ENCODE peak calls at places on chromosomes 13 and 19, in six cellular contexts. Y, V, P, E, N and F are unnamed samples.

GRCh38 chr13:98438246-98439135 is 138.4 kb downstream of the STK24 start:
- DNase-seq in Y (no peak), E (no peak), V (no peak), P (no peak), N (no peak), F (no peak)

GRCh38 chr13:21297452-21297851 is 121.0 kb downstream of the MRPL57 start:
- DNase-seq in P (no peak), N (no peak), E (peak), V (no peak), Y (no peak), F (no peak)

GRCh38 chr13:107210216-107211010 is 642.5 kb upstream of the ARGLU1 start:
- DNase-seq in Y (no peak), V (no peak), P (no peak), N (no peak), E (no peak), F (no peak)

GRCh38 chr13:20891768-20892167 is 10.8 kb downstream of the XPO4 start:
- DNase-seq in P (no peak), V (no peak), N (no peak), E (no peak), Y (no peak), F (no peak)

GRCh38 chr19:9786342-9786741 is 17.8 kb upstream of the ZNF846 start:
- DNase-seq in N (no peak), E (peak), Y (no peak), V (no peak), P (no peak), F (no peak)

GRCh38 chr13:26618726-26619125 is 61.2 kb downstream of the WASF3 start:
- DNase-seq in E (no peak), N (no peak), V (no peak), Y (no peak), P (no peak), F (no peak)

GRCh38 chr13:60755380-60756163 is 358.6 kb downstream of the TDRD3 start:
- DNase-seq in E (no peak), N (no peak), Y (no peak), P (no peak), V (no peak), F (no peak)

GRCh38 chr19:2616741-2617392 is 85.6 kb downstream of the GNG7 start:
- DNase-seq in V (no peak), N (peak), Y (no peak), E (no peak), P (no peak), F (no peak)

GRCh38 chr13:102020611-102021216 is 381.1 kb downstream of the FGF14 start:
- DNase-seq in P (no peak), E (no peak), N (no peak), Y (no peak), V (no peak), F (no peak)

GRCh38 chr19:50875795-50876422 is 2.7 kb downstream of the KLK2 start:
- DNase-seq in N (no peak), E (no peak), Y (no peak), V (peak), P (no peak), F (peak)

GRCh38 chr13:98875146-98875729 is 102.6 kb downstream of the DOCK9 start:
- DNase-seq in Y (no peak), N (no peak), E (no peak), P (no peak), V (no peak), F (no peak)

GRCh38 chr13:56424246-56424645 is 716.5 kb upstream of the PRR20A start:
- DNase-seq in V (no peak), N (no peak), E (no peak), P (no peak), Y (no peak), F (no peak)

GRCh38 chr19:50676625-50677197 is 27.5 kb downstream of the C19orf81 start:
- DNase-seq in E (no peak), V (no peak), N (no peak), Y (no peak), P (no peak), F (no peak)

GRCh38 chr13:54162069-54162468 is 1133.5 kb downstream of the OLFM4 start:
- DNase-seq in Y (no peak), V (no peak), P (no peak), N (no peak), E (no peak), F (no peak)

GRCh38 chr19:15526408-15526807 is 18.1 kb downstream of the CYP4F22 start:
- DNase-seq in Y (no peak), V (no peak), N (no peak), P (no peak), E (no peak), F (no peak)

GRCh38 chr13:114235697-114236096 is 1.0 kb downstream of the CDC16 start:
- DNase-seq in P (no peak), E (no peak), Y (no peak), V (no peak), N (peak), F (no peak)

GRCh38 chr13:64723735-64724134 is 2506.4 kb downstream of the PCDH9 start:
- DNase-seq in E (no peak), P (no peak), V (no peak), N (peak), Y (no peak), F (no peak)

GRCh38 chr13:54852831-54853230 is 1824.2 kb downstream of the OLFM4 start:
- DNase-seq in Y (no peak), P (no peak), V (no peak), E (no peak), N (no peak), F (no peak)

GRCh38 chr13:110089815-110090214 is 217.1 kb downstream of the COL4A1 start:
- DNase-seq in N (no peak), Y (no peak), P (no peak), E (no peak), V (no peak), F (no peak)

GRCh38 chr19:11705474-11705873 is 33.3 kb downstream of the ZNF823 start:
- DNase-seq in N (no peak), V (no peak), P (no peak), E (no peak), Y (no peak), F (no peak)

GRCh38 chr13:111216166-111216960 is 101.3 kb downstream of the ARHGEF7 start:
- DNase-seq in E (peak), V (peak), P (no peak), Y (peak), N (peak), F (peak)

GRCh38 chr13:100594731-100595130 is 6.1 kb upstream of the GGACT start:
- DNase-seq in P (no peak), Y (peak), N (peak), E (peak), V (no peak), F (no peak)

GRCh38 chr19:32642771-32643170 is 32.2 kb downstream of the ANKRD27 start:
- DNase-seq in Y (no peak), E (no peak), N (no peak), P (no peak), V (no peak), F (no peak)

GRCh38 chr13:99272481-99272880 is 14.3 kb upstream of the GPR18 start:
- DNase-seq in E (no peak), N (no peak), V (no peak), P (no peak), Y (no peak), F (no peak)

GRCh38 chr19:52498571-52498970 is 28.9 kb upstream of the ZNF808 start:
- DNase-seq in Y (no peak), P (no peak), N (no peak), V (no peak), E (no peak), F (no peak)

GRCh38 chr13:103200118-103200885 is 134.1 kb upstream of the SLC10A2 start:
- DNase-seq in V (no peak), N (no peak), E (no peak), Y (no peak), P (no peak), F (no peak)

GRCh38 chr19:16825312-16826168 is 3.7 kb upstream of the SIN3B start:
- DNase-seq in Y (peak), V (no peak), P (no peak), E (peak), N (no peak), F (no peak)

GRCh38 chr13:66665991-66666390 is 564.1 kb downstream of the PCDH9 start:
- DNase-seq in Y (no peak), N (no peak), E (no peak), P (no peak), V (no peak), F (no peak)

GRCh38 chr13:96822900-96823299 is 171.4 kb downstream of the OXGR1 start:
- DNase-seq in Y (no peak), E (peak), N (peak), V (no peak), P (no peak), F (no peak)

GRCh38 chr19:19268453-19269385 is 4.4 kb downstream of the TM6SF2 start:
- DNase-seq in N (no peak), E (no peak), Y (no peak), V (no peak), P (no peak), F (no peak)

GRCh38 chr13:31987071-31987470 is 44.5 kb upstream of the FRY start:
- DNase-seq in N (no peak), E (no peak), P (no peak), V (no peak), Y (no peak), F (no peak)

GRCh38 chr19:46213156-46213555 is 16.4 kb upstream of the IGFL1 start:
- DNase-seq in P (no peak), Y (no peak), V (no peak), E (no peak), N (no peak), F (no peak)

GRCh38 chr19:46210634-46211033 is 18.9 kb upstream of the IGFL1 start:
- DNase-seq in Y (no peak), N (no peak), E (peak), P (no peak), V (no peak), F (no peak)

GRCh38 chr19:46209051-46209450 is 20.5 kb upstream of the IGFL1 start:
- DNase-seq in E (no peak), V (no peak), P (no peak), Y (no peak), N (no peak), F (no peak)

GRCh38 chr19:46213806-46214205 is 15.7 kb upstream of the IGFL1 start:
- DNase-seq in E (no peak), V (no peak), P (no peak), Y (no peak), N (no peak), F (no peak)

GRCh38 chr19:46211201-46211881 is 18.2 kb upstream of the IGFL1 start:
- DNase-seq in N (no peak), Y (peak), P (no peak), V (no peak), E (no peak), F (no peak)
- TF ChIP-seq TAF1 in N (no peak), Y (no peak), P (no peak), V (no peak), E (no peak), F (no peak)

DNA sequence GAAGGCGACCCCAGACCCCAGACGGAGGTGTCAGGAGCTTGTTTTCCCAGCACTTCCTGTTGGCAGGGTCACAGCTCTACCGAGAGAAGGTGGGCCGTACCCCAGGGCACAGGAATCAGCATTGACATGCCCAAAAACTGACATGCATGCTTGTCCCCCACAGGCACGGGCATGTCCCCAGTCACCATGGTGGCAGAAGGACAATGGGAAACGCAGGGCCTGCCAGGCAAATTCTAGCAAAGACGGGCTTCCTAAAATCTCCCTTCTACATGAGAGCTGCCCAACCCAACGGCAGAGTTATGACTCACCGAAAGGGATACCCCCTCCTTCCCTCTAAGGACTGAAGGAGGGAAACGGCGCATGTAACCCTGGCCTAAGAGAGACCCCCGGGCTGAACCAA is 18.5 kb downstream of the TSHZ3 start:
- DNase-seq in N (no peak), V (no peak), E (no peak), Y (no peak), P (no peak), F (no peak)
- TF ChIP-seq POLR2AphosphoS5 in N (no peak), V (no peak), E (no peak), Y (no peak), P (no peak), F (no peak)

GRCh38 chr19:44776402-44777096 is 1.1 kb upstream of the CBLC start:
- DNase-seq in V (no peak), Y (no peak), P (no peak), N (no peak), E (no peak), F (no peak)
- TF ChIP-seq POLR2A in V (no peak), Y (no peak), P (no peak), N (no peak), E (no peak), F (no peak)

GRCh38 chr19:14059093-14059480 is 2.8 kb downstream of the PALM3 start:
- DNase-seq in P (no peak), Y (peak), E (peak), N (no peak), V (peak), F (no peak)
- TF ChIP-seq TAF1 in P (no peak), Y (no peak), E (no peak), N (no peak), V (no peak), F (no peak)

GRCh38 chr19:1584500-1585242 is 8.0 kb downstream of the MBD3 start:
- DNase-seq in Y (peak), N (no peak), E (no peak), P (no peak), V (no peak), F (no peak)
- TF ChIP-seq POLR2AphosphoS5 in Y (no peak), N (no peak), E (no peak), P (no peak), V (no peak), F (no peak)

DNA sequence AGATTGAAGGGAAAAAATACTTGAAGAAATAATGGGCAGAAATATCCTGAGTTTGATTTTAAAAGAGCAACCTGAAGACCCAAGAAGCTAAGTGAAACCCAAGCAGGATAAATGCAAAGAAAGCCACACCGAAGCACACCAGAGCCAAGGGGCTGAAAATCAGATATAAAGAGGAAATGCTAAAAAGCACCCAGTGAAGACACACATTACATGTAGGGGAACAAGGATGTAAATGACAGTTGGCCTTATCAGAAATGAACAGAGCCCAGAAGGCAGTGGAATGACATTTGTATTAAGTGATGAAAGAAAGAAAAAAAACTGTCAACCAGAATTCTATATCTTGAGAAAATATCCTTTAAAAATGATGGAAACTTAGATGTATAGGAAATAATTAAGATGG is 139.1 kb downstream of the SLC7A1 start:
- DNase-seq in P (no peak), E (peak), V (no peak), Y (no peak), N (no peak), F (no peak)
- TF ChIP-seq POLR2A in P (no peak), E (peak), V (no peak), Y (no peak), N (no peak), F (no peak)

DNA sequence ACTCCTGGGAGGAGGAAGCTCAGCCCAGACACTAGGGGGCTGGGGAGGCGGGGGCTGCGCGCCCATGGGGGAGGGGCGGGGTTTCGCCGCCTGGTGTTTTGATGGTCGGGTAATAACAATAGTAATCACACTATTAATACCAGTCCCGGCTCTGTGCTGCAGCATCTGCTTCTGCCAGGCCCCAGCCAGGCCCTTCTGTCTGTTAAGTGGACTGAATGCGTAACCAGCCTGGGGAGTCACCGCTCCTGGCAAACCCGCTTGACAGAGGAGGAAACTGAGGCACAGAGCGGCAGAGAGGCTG is 8.7 kb downstream of the NPAS1 start:
- DNase-seq in N (no peak), Y (no peak), E (no peak), P (no peak), V (no peak), F (no peak)
- TF ChIP-seq TAF1 in N (no peak), Y (no peak), E (no peak), P (no peak), V (no peak), F (no peak)

GRCh38 chr19:8475005-8475404 is 27.4 kb downstream of the PRAM1 start:
- DNase-seq in Y (no peak), P (no peak), V (no peak), E (no peak), N (no peak), F (no peak)
- TF ChIP-seq POLR2AphosphoS5 in Y (no peak), P (no peak), V (no peak), E (no peak), N (no peak), F (no peak)

GRCh38 chr13:46158983-46159382 is 23.0 kb downstream of the LCP1 start:
- DNase-seq in E (no peak), N (no peak), P (no peak), Y (no peak), V (no peak), F (no peak)

GRCh38 chr13:46158222-46158621 is 23.8 kb downstream of the LCP1 start:
- DNase-seq in P (no peak), N (no peak), Y (no peak), V (no peak), E (no peak), F (no peak)

GRCh38 chr13:46164661-46165060 is 17.3 kb downstream of the LCP1 start:
- DNase-seq in E (no peak), P (no peak), N (no peak), Y (no peak), V (no peak), F (no peak)

GRCh38 chr13:46160065-46160464 is 21.9 kb downstream of the LCP1 start:
- DNase-seq in Y (no peak), P (no peak), E (no peak), V (no peak), N (no peak), F (no peak)

DNA sequence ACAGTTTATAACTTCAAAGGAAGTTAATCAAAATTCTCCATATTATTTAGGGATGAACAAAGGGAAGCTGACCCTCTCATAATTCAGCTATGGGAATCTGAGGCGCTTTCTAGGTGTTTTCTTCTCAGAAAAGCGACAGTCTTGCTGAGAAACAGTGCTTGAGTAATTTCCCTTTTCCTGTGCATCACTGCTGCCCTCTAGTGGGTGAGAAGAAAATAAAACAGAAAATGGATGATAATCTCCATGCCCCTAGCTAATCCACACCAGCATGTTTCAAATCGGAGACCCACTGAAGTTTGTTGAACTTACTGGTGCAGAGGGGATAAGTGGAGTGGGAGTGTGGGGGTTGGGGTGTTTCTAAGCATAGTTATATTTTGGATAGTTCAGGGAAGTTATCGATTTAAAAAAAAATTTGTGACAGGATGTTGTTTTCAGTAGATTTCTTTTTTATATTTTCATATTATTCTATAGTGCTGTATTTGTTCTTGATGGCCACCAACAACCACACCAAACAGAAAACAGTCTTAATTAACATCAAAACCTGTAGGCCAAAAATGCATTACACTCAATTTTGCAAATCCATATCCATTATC is 21.4 kb downstream of the LCP1 start:
- DNase-seq in V (peak), P (no peak), Y (no peak), N (peak), E (peak), F (peak)
- TF ChIP-seq POLR2A in V (no peak), P (no peak), Y (no peak), N (no peak), E (no peak), F (no peak)